ENCODE peak calls at places on chromosomes 7 and 10, in six cellular contexts. One of them, this sample, is unnamed.

GRCh38 chr10:104989880-104990279 is 348.8 kb downstream of the SORCS3 start:
- DNase-seq in activated naive CD4-positive, alpha-beta T cell: no peak
- DNase-seq in glutamatergic neuron: no peak
- DNase-seq in stromal cell of bone marrow: no peak
- DNase-seq in NCI-H1105 treated with DMSO at 0.1 percent for 48 hours: no peak
- DNase-seq in NCI-H2171: no peak
- DNase-seq in this sample: no peak

GRCh38 chr7:128827971-128828711 is 2.1 kb upstream of the FLNC start:
- DNase-seq in stromal cell of bone marrow: no peak
- DNase-seq in glutamatergic neuron: no peak
- DNase-seq in activated naive CD4-positive, alpha-beta T cell: no peak
- DNase-seq in NCI-H1105 treated with DMSO at 0.1 percent for 48 hours: no peak
- DNase-seq in NCI-H2171: no peak
- DNase-seq in this sample: peak; percentile 34

GRCh38 chr10:27912241-27912640 is 86.6 kb downstream of the ODAD2 start:
- DNase-seq in activated naive CD4-positive, alpha-beta T cell: no peak
- DNase-seq in NCI-H1105 treated with DMSO at 0.1 percent for 48 hours: no peak
- DNase-seq in stromal cell of bone marrow: no peak
- DNase-seq in NCI-H2171: no peak
- DNase-seq in glutamatergic neuron: no peak
- DNase-seq in this sample: no peak

GRCh38 chr10:49600781-49601400 is 9.2 kb upstream of the SLC18A3 start:
- DNase-seq in activated naive CD4-positive, alpha-beta T cell: no peak
- DNase-seq in NCI-H2171: no peak
- DNase-seq in glutamatergic neuron: no peak
- DNase-seq in stromal cell of bone marrow: no peak
- DNase-seq in NCI-H1105 treated with DMSO at 0.1 percent for 48 hours: no peak
- DNase-seq in this sample: no peak

GRCh38 chr10:91190388-91190870 is 30.0 kb upstream of the PCGF5 start:
- DNase-seq in glutamatergic neuron: no peak
- DNase-seq in stromal cell of bone marrow: peak; percentile 92
- DNase-seq in activated naive CD4-positive, alpha-beta T cell: no peak
- DNase-seq in NCI-H1105 treated with DMSO at 0.1 percent for 48 hours: no peak
- DNase-seq in NCI-H2171: no peak
- DNase-seq in this sample: peak; percentile 31

GRCh38 chr10:48625013-48625412 is 20.1 kb upstream of the ARHGAP22 start:
- DNase-seq in NCI-H1105 treated with DMSO at 0.1 percent for 48 hours: no peak
- DNase-seq in glutamatergic neuron: no peak
- DNase-seq in activated naive CD4-positive, alpha-beta T cell: no peak
- DNase-seq in NCI-H2171: no peak
- DNase-seq in stromal cell of bone marrow: no peak
- DNase-seq in this sample: no peak

GRCh38 chr10:3806603-3807002 is 21.6 kb upstream of the KLF6 start:
- DNase-seq in glutamatergic neuron: no peak
- DNase-seq in stromal cell of bone marrow: peak; percentile 80
- DNase-seq in NCI-H1105 treated with DMSO at 0.1 percent for 48 hours: peak; percentile 20
- DNase-seq in activated naive CD4-positive, alpha-beta T cell: no peak
- DNase-seq in NCI-H2171: no peak
- DNase-seq in this sample: peak; percentile 51

GRCh38 chr7:36749282-36749960 is 25.1 kb upstream of the AOAH start:
- DNase-seq in stromal cell of bone marrow: no peak
- DNase-seq in glutamatergic neuron: no peak
- DNase-seq in NCI-H2171: no peak
- DNase-seq in activated naive CD4-positive, alpha-beta T cell: no peak
- DNase-seq in NCI-H1105 treated with DMSO at 0.1 percent for 48 hours: no peak
- DNase-seq in this sample: no peak

GRCh38 chr7:100127866-100128601 is 1.3 kb downstream of the MBLAC1 start:
- DNase-seq in glutamatergic neuron: peak; percentile 56
- DNase-seq in NCI-H2171: peak; percentile 23
- DNase-seq in NCI-H1105 treated with DMSO at 0.1 percent for 48 hours: peak; percentile 22
- DNase-seq in stromal cell of bone marrow: no peak
- DNase-seq in activated naive CD4-positive, alpha-beta T cell: no peak
- DNase-seq in this sample: no peak

GRCh38 chr7:111132833-111133232 is 41.9 kb downstream of the LRRN3 start:
- DNase-seq in NCI-H2171: no peak
- DNase-seq in activated naive CD4-positive, alpha-beta T cell: no peak
- DNase-seq in glutamatergic neuron: no peak
- DNase-seq in NCI-H1105 treated with DMSO at 0.1 percent for 48 hours: no peak
- DNase-seq in stromal cell of bone marrow: no peak
- DNase-seq in this sample: no peak

GRCh38 chr7:99623702-99624447 is 7.1 kb downstream of the ZSCAN25 start:
- DNase-seq in stromal cell of bone marrow: no peak
- DNase-seq in NCI-H1105 treated with DMSO at 0.1 percent for 48 hours: no peak
- DNase-seq in NCI-H2171: no peak
- DNase-seq in activated naive CD4-positive, alpha-beta T cell: no peak
- DNase-seq in glutamatergic neuron: no peak
- DNase-seq in this sample: no peak

GRCh38 chr7:11587814-11588213 is 244.2 kb downstream of the THSD7A start:
- DNase-seq in NCI-H2171: no peak
- DNase-seq in glutamatergic neuron: no peak
- DNase-seq in activated naive CD4-positive, alpha-beta T cell: no peak
- DNase-seq in stromal cell of bone marrow: no peak
- DNase-seq in NCI-H1105 treated with DMSO at 0.1 percent for 48 hours: no peak
- DNase-seq in this sample: no peak

GRCh38 chr10:117240730-117241529 is at the start of gene SLC18A2:
- DNase-seq in NCI-H2171: no peak
- DNase-seq in NCI-H1105 treated with DMSO at 0.1 percent for 48 hours: no peak
- DNase-seq in stromal cell of bone marrow: no peak
- DNase-seq in glutamatergic neuron: no peak
- DNase-seq in activated naive CD4-positive, alpha-beta T cell: no peak
- DNase-seq in this sample: no peak